ENCODE peak calls at places on chromosome 6, in four cellular contexts. F, O, Q and U are unnamed samples.

GRCh38 chr6:125952764-125953501 is 3.6 kb upstream of the HINT3 start:
- DNase-seq in F (no peak), O (no peak), Q (peak; percentile 91), U (no peak)

GRCh38 chr6:113383701-113384100 is 473.4 kb upstream of the MARCKS start:
- DNase-seq in O (no peak), F (no peak), Q (no peak), U (no peak)

GRCh38 chr6:107458687-107459282 is 579 bp downstream of the PDSS2 start:
- DNase-seq in Q (no peak), O (no peak), F (no peak), U (peak; percentile 10)

GRCh38 chr6:11007715-11008608 is 36.1 kb downstream of the ELOVL2 start:
- DNase-seq in Q (peak; percentile 73), O (no peak), F (no peak), U (no peak)

GRCh38 chr6:120938164-120938875 is 396.0 kb downstream of the TBC1D32 start:
- DNase-seq in O (no peak), Q (no peak), F (no peak), U (no peak)

GRCh38 chr6:36649721-36650484 is 28.6 kb upstream of the CDKN1A start:
- DNase-seq in Q (no peak), F (no peak), O (no peak), U (no peak)

GRCh38 chr6:26336355-26337198 is 28.4 kb upstream of the BTN3A2 start:
- DNase-seq in O (no peak), F (no peak), Q (peak; percentile 57), U (no peak)

GRCh38 chr6:6758915-6759654 is 170.6 kb downstream of the LY86 start:
- DNase-seq in Q (peak; percentile 90), F (peak; percentile 84), O (peak; percentile 55), U (no peak)

GRCh38 chr6:83600531-83600930 is 88.2 kb downstream of the PRSS35 start:
- DNase-seq in F (no peak), O (no peak), Q (no peak), U (no peak)

DNA sequence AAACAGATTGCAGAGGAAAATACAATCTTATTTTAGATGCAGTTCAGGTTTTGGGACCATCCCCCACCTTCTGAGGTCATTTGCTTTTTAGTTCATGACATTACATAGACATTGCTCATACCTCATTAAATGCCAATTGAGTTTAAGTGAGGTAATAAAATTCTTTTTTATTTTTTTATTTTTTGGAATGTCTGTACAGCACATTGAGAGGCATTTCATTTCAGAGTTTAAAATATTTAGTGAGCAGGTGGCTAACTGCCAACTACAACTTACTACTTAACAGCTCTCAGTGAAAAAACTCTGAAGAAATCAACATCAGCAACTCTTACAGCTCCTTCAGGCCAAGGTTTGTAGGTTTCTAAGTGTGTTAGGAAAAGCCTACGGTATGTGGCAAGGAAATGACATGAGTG is 482.2 kb upstream of the RNF217 start:
- DNase-seq in F (no peak), Q (no peak), O (no peak), U (no peak)
- H3K27me3 ChIP-seq in F (no peaks in the 10 kb centered on the region), Q (no peaks in the 10 kb centered on the region), O (no peaks in the 10 kb centered on the region), U (no peaks in the 10 kb centered on the region)

DNA sequence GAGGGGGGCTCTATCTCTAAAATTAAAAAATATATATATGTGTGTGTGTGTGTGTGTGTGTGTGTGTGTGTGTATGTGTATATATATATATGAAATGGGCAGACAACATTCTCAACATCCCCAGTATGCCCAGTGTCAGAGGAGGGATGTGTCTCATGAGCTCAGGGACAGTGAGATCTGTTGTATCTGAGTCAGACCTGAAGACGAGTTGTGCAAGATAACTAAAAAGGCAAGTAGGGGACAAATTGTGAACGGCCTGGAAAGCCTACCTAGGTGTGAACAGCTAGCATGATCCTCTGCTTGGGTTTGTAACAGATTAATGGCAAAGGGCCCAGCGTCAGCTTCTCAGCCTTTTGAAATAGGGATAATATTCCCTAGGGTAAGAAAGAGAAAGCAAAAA is 124.3 kb downstream of the FAXC start:
- DNase-seq in F (no peak), O (no peak), Q (no peak), U (no peak)
- H3K27ac ChIP-seq in F (no peak overlapping the region), O (no peak overlapping the region), Q (no peak overlapping the region), U (no peak overlapping the region)

GRCh38 chr6:151523034-151523433 is 29.2 kb downstream of the CCDC170 start:
- DNase-seq in F (no peak), O (no peak), Q (no peak), U (no peak)
- H3K9me3 ChIP-seq in F (peaks cover 2% of the 10 kb centered on the region), O (peaks cover 4% of the 10 kb centered on the region), Q (peaks cover 62% of the 10 kb centered on the region), U (peaks cover 21% of the 10 kb centered on the region)

GRCh38 chr6:137493218-137494038 is 766 bp downstream of the OLIG3 start:
- DNase-seq in Q (peak; percentile 86), O (no peak), F (peak; percentile 51), U (no peak)
- H3K27me3 ChIP-seq in Q (peaks cover 100% of the 10 kb centered on the region), O (peaks cover 100% of the 10 kb centered on the region), F (peaks cover 100% of the 10 kb centered on the region), U (peaks cover 99% of the 10 kb centered on the region)